ENCODE peak calls at places on chromosome 19, in eight cellular contexts. J is tibial artery, X is AG10803, W is ascending aorta, Q is BE2C, C is cardiac fibroblast, K is PC-9, M is kidney. H is an unnamed sample.

GRCh38 chr19:46579286-46579944 is 21.7 kb upstream of the CALM3 start:
- DNase-seq in K (no peak), X (no peak), C (peak), Q (peak), W (no peak), J (no peak), M (no peak), H (no peak)

GRCh38 chr19:16383584-16384161 is 59.0 kb downstream of the KLF2 start:
- DNase-seq in J (no peak), Q (no peak), W (no peak), K (no peak), C (no peak), M (peak), X (no peak), H (no peak)

GRCh38 chr19:19077103-19077502 is 13.3 kb downstream of the SLC25A42 start:
- DNase-seq in Q (no peak), C (no peak), X (no peak), K (no peak), W (no peak), M (no peak), J (no peak), H (no peak)

GRCh38 chr19:4375164-4375619 is 25.2 kb downstream of the SH3GL1 start:
- DNase-seq in M (peak), Q (peak), C (no peak), K (peak), W (no peak), X (no peak), J (no peak), H (no peak)

GRCh38 chr19:5936308-5936980 is 22.4 kb downstream of the CAPS start:
- DNase-seq in X (no peak), K (no peak), J (no peak), M (no peak), C (no peak), Q (no peak), W (no peak), H (no peak)

GRCh38 chr19:12946092-12946845 is 607 bp downstream of the RAD23A start:
- DNase-seq in M (peak), J (peak), W (peak), Q (peak), X (peak), C (peak), K (peak), H (no peak)

GRCh38 chr19:6568010-6568411 is 22.9 kb downstream of the CD70 start:
- DNase-seq in K (no peak), J (no peak), C (no peak), X (peak), M (no peak), Q (no peak), W (no peak), H (no peak)

GRCh38 chr19:7857727-7858701 is 16.2 kb downstream of the PRR36 start:
- DNase-seq in X (no peak), M (no peak), J (no peak), C (no peak), K (no peak), Q (no peak), W (no peak), H (no peak)

GRCh38 chr19:8831832-8832131 is 322 bp downstream of the ZNF558 start:
- DNase-seq in X (no peak), J (no peak), W (no peak), K (no peak), C (no peak), Q (no peak), M (no peak), H (no peak)

GRCh38 chr19:11052391-11052790 is 36.9 kb upstream of the LDLR start:
- DNase-seq in Q (no peak), J (no peak), M (no peak), C (no peak), W (no peak), X (no peak), K (no peak), H (no peak)

GRCh38 chr19:13150919-13151604 is 851 bp downstream of the IER2 start:
- DNase-seq in X (no peak), K (no peak), C (no peak), M (no peak), Q (no peak), W (no peak), J (no peak), H (no peak)

GRCh38 chr19:49514151-49514550 is 1.7 kb downstream of the FCGRT start:
- DNase-seq in K (no peak), J (no peak), W (no peak), X (no peak), M (no peak), Q (no peak), C (no peak), H (no peak)

GRCh38 chr19:512548-513365 is 5.5 kb downstream of the TPGS1 start:
- DNase-seq in M (no peak), Q (no peak), X (no peak), W (no peak), K (no peak), J (no peak), C (no peak), H (no peak)

GRCh38 chr19:39381910-39382611 is 8.8 kb downstream of the PAF1 start:
- DNase-seq in K (no peak), C (peak), W (no peak), J (no peak), Q (no peak), M (no peak), X (no peak), H (no peak)

GRCh38 chr19:53157601-53158000 is 1.3 kb downstream of the ZNF347 start:
- DNase-seq in X (peak), K (peak), C (peak), W (no peak), Q (no peak), M (no peak), J (no peak), H (no peak)

GRCh38 chr19:28456264-28456663 is 756.7 kb downstream of the UQCRFS1 start:
- DNase-seq in K (no peak), C (no peak), M (no peak), W (no peak), J (no peak), Q (no peak), X (no peak), H (no peak)

GRCh38 chr19:3626473-3627350 is at the start of gene CACTIN:
- DNase-seq in K (peak), X (peak), W (peak), Q (peak), J (peak), C (peak), M (peak), H (peak)

GRCh38 chr19:45161715-45162463 is 1.1 kb upstream of the NKPD1 start:
- DNase-seq in K (no peak), J (no peak), X (no peak), Q (peak), M (peak), W (no peak), C (peak), H (no peak)

GRCh38 chr19:38653028-38653571 is 5.7 kb downstream of the ACTN4 start:
- DNase-seq in X (peak), W (no peak), J (peak), Q (no peak), K (no peak), C (peak), M (no peak), H (no peak)

GRCh38 chr19:48502720-48503018 is 9.0 kb downstream of the LMTK3 start:
- DNase-seq in Q (no peak), C (no peak), J (no peak), W (no peak), X (no peak), M (no peak), K (no peak), H (no peak)
- H3K4me3 ChIP-seq in Q (no peak), C (no peak), J (no peak), W (no peak), X (no peak), M (no peak), K (peak), H (no peak)

GRCh38 chr19:41616785-41617621 is 9.9 kb downstream of the CEACAM4 start:
- DNase-seq in W (no peak), K (peak), M (no peak), J (no peak), C (peak), X (peak), Q (no peak), H (peak)
- TF ChIP-seq CTCF in W (no peak), K (no peak), M (no peak), J (no peak), C (no peak), X (no peak), Q (no peak), H (no peak)

GRCh38 chr19:22527554-22527953 is 105.4 kb upstream of the ZNF98 start:
- DNase-seq in J (no peak), C (no peak), Q (no peak), K (no peak), X (no peak), M (no peak), W (no peak), H (no peak)

GRCh38 chr19:22530042-22530441 is 104.1 kb upstream of the ZNF492 start:
- DNase-seq in X (no peak), J (no peak), K (no peak), C (no peak), M (no peak), W (no peak), Q (no peak), H (no peak)

GRCh38 chr19:22528956-22529355 is 105.2 kb upstream of the ZNF492 start:
- DNase-seq in J (no peak), K (no peak), W (no peak), Q (no peak), X (no peak), M (no peak), C (no peak), H (no peak)

GRCh38 chr19:22523940-22524339 is 101.8 kb upstream of the ZNF98 start:
- DNase-seq in J (no peak), Q (no peak), W (no peak), M (no peak), K (no peak), X (no peak), C (no peak), H (no peak)

DNA sequence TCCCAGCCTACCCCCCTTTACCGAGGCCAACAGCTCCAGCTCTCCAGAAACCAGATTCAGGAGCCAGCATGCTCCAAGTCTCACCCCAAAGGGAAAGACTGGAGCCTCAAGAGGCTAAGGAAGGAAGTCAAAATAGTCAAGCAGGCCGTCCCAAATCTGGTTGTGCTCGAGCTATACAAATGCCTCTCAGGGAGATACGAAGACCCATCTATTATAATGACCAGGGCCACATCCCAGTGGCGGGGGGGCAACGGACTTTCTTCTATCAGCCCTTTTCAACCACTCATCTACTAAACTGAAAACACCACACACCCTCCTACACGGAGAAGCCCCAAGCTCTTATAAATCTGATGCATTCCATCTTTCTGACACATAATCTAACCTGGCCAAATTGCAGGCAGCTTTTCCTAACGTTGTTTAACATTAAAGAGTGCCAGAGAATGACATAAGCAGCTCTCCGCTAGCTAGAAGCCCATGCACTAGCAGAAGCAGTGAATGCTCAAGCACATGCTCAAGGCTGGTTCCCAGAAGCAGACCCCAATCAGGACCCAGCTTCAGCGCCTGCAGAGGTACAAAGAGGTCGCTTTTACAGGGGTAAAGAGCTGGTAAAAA is 104.6 kb upstream of the ZNF98 start:
- DNase-seq in J (no peak), M (no peak), K (no peak), C (no peak), W (no peak), X (no peak), Q (no peak), H (no peak)
- H3K4me3 ChIP-seq in J (no peak), M (no peak), K (no peak), C (no peak), W (no peak), X (no peak), Q (no peak), H (no peak)

GRCh38 chr19:55258476-55258827 is 365 bp downstream of the PPP6R1 start:
- DNase-seq in Q (no peak), K (no peak), M (no peak), W (peak), X (no peak), C (no peak), J (no peak), H (no peak)

GRCh38 chr19:55257461-55258411 is 1.1 kb downstream of the PPP6R1 start:
- DNase-seq in M (peak), X (peak), J (no peak), Q (no peak), C (peak), W (no peak), K (peak), H (no peak)

GRCh38 chr19:55259540-55260210 is 858 bp upstream of the PPP6R1 start:
- DNase-seq in X (peak), M (no peak), J (no peak), W (no peak), C (no peak), Q (no peak), K (no peak), H (no peak)

GRCh38 chr19:55256562-55257460 is 2.0 kb downstream of the PPP6R1 start:
- DNase-seq in W (no peak), X (peak), Q (no peak), C (no peak), J (no peak), M (no peak), K (no peak), H (no peak)

DNA sequence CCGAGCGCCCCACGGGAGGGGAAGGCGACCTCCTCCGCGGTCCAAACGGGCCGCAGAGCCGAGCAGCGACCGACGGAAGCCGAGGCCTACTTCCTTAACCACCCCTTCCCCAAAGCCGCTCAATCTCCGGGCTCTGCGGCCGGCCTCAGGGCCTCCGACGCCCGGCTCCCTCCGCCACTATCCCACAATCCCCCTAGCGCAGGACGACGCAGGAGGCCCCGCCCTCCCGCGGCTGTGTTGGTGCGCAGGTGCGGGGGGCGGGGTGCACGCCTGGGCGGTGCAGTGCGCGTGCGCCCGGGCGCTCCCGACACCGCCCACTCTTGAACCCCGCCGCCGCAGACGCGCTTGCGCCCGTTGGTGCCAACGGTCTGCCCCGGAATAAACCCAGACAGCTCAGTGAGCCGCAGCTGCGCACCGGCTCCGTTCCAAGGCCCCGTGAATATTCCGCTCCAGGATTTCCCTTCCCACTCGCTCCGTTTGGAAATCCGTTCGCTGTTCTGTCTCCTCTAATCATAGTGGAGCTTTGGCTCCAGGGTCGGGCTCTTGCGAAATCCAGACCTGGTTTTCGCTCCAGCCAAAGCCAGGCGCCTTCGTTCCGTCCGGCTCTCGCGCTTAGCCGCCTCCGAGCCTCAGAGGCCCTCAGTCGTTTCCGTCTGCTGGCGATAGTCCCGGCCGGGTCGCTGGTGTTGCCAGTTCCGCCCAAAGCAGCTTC is at the start of gene PPP6R1:
- DNase-seq in Q (peak), W (peak), J (peak), K (peak), C (peak), X (peak), M (peak), H (peak)
- TF ChIP-seq CTCF in Q (no peak), W (no peak), J (peak), K (no peak), C (no peak), X (no peak), M (peak), H (no peak)

GRCh38 chr19:51341976-51342580 is at the start of gene VSIG10L:
- DNase-seq in K (peak), Q (no peak), X (no peak), J (no peak), C (no peak), W (no peak), M (peak), H (no peak)
- H3K4me3 ChIP-seq in K (no peak), Q (no peak), X (no peak), J (no peak), C (no peak), W (no peak), M (no peak), H (no peak)

DNA sequence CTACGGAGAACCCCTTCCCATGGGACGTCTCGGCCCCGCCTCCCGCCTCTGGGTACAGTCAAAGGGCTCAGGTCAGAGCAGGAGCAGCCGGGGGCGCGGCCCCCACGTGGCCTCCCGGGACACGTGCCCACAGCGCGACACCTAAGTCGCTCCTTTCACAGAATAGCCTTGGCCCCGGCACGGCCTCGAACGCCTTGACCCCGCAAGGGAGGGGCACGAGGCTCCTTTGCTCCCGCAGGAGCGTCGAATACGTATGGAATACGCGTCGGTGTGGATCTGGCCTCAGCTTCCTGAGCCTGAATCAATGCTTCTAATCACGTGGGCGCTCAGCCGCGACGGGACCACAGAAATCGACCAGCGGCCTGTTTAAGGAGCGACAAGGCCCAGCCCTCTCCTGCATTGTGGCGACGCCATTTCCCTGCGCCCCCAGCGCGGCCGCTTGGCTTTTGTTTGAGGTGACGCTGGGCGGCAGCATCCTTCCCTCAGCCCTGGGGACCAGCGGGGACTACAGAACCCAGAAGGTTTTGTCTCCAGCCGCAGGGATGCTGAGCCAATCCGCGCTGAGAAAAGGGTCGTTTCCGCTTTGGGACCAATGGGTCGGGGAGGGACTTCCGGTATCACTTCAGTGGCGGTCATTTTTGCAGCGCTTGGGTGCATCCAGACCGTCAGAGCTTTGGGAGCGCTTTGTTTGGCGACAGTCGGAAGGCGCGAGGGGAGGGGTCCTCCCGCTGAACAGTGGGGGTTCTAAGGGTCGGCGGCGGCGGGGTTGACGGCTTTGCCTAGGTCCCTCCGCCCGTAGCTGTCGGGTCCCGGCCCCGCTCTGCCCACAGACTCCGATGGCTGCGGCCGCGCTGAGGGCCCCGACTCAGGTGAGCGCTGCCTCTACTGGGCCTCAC is at the start of gene ZIK1:
- DNase-seq in X (peak), J (peak), M (peak), Q (peak), W (peak), K (peak), C (peak), H (peak)
- TF ChIP-seq CTCF in X (no peak), J (no peak), M (no peak), Q (peak), W (no peak), K (no peak), C (no peak), H (no peak)

DNA sequence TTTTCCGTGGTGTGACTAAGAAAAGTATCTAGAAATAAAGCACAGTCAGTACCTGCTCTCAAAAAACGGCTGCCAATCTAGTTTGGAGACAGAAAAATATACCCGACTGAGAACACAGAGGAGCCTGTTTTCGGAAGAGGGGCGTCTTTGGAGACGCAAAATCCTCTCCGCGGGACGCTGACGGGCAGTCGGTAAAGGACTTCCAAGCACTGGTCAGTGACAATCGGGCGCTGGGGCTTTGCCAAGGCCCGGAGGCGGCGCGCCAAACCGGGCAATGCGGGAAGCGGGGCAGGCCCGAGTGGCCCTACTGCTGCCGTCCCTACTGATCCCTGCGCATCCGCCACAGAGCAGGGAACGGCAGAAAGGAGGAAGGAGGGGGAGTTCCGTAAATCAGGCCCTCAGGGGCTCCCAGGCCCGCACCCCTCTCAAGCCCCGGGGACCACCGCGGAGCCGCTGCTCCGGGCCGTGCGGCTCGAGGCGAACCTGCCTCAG is 585 bp upstream of the DPY19L3 start:
- DNase-seq in J (peak), C (peak), W (peak), K (peak), M (peak), Q (no peak), X (peak), H (no peak)
- H3K4me3 ChIP-seq in J (peak), C (peak), W (peak), K (peak), M (peak), Q (peak), X (peak), H (peak)

H was measured in HFF-Myc.